ENCODE peak calls at places on chromosomes 4 and X, in eight cellular contexts. E is nucleus accumbens; P is GDM1; I is HEK293T; R is fibroblast of the aortic adventitia; Q is naive thymus-derived CD8-positive, alpha-beta T cell; H is lung microvascular endothelial cell; X is tibial nerve. F is an unnamed sample.

GRCh38 chr4:115323106-115323684 is 209.8 kb upstream of the NDST4 start:
- DNase-seq in Q (no peak), H (no peak), I (no peak), P (peak), X (no peak), E (no peak), R (no peak), F (no peak)

GRCh38 chr4:12186526-12186925 is 757.8 kb upstream of the HS3ST1 start:
- DNase-seq in R (no peak), H (no peak), Q (no peak), X (no peak), I (no peak), E (no peak), P (no peak), F (no peak)

GRCh38 chr4:185810746-185811508 is 1.1 kb downstream of the SORBS2 start:
- DNase-seq in R (peak), H (no peak), Q (no peak), E (no peak), I (no peak), X (no peak), P (no peak), F (no peak)

GRCh38 chr4:6627832-6628231 is 12.7 kb upstream of the MRFAP1 start:
- DNase-seq in E (no peak), I (no peak), R (no peak), H (no peak), Q (no peak), X (no peak), P (no peak), F (no peak)

GRCh38 chr4:150495550-150495949 is 86.4 kb upstream of the MAB21L2 start:
- DNase-seq in X (no peak), R (no peak), E (no peak), H (no peak), P (no peak), Q (no peak), I (no peak), F (no peak)

GRCh38 chr4:128284317-128284716 is 3.3 kb downstream of the PGRMC2 start:
- DNase-seq in R (no peak), E (no peak), P (no peak), Q (no peak), H (no peak), X (no peak), I (no peak), F (no peak)

GRCh38 chrX:107451754-107452153 is 2.3 kb downstream of the FRMPD3 start:
- DNase-seq in I (no peak), R (no peak), P (no peak), E (peak), Q (no peak), X (no peak), H (no peak), F (no peak)

GRCh38 chrX:138917781-138918180 is 206.3 kb upstream of the FGF13 start:
- DNase-seq in R (peak), H (no peak), P (no peak), E (no peak), X (no peak), Q (no peak), I (no peak), F (peak)

GRCh38 chr4:11626046-11626445 is 197.4 kb upstream of the HS3ST1 start:
- DNase-seq in I (no peak), Q (no peak), E (no peak), H (no peak), R (no peak), P (no peak), X (no peak), F (no peak)

GRCh38 chr4:79852305-79852730 is 220.7 kb downstream of the ANTXR2 start:
- DNase-seq in R (peak), E (no peak), I (no peak), X (no peak), P (no peak), H (peak), Q (no peak), F (peak)

GRCh38 chr4:101199507-101200285 is 147.6 kb downstream of the PPP3CA start:
- DNase-seq in I (no peak), R (peak), X (no peak), P (no peak), Q (no peak), E (no peak), H (peak), F (peak)

GRCh38 chr4:184674011-184674410 is 24.5 kb downstream of the PRIMPOL start:
- DNase-seq in H (no peak), P (no peak), I (no peak), Q (no peak), X (no peak), E (no peak), R (no peak), F (no peak)

GRCh38 chr4:6047130-6047673 is 29.0 kb upstream of the C4orf50 start:
- DNase-seq in X (no peak), I (no peak), P (no peak), H (no peak), R (no peak), Q (no peak), E (no peak), F (no peak)

GRCh38 chr4:154013576-154013975 is 224.7 kb upstream of the SFRP2 start:
- DNase-seq in R (no peak), I (no peak), P (no peak), Q (no peak), X (no peak), E (no peak), H (no peak), F (no peak)

GRCh38 chr4:56863441-56864129 is 42.1 kb upstream of the SPINK2 start:
- DNase-seq in X (no peak), R (no peak), P (peak), H (no peak), Q (no peak), I (no peak), E (no peak), F (no peak)